ENCODE peak calls at places on chromosomes 6 and 20, in five cellular contexts. One of them, this sample, is unnamed.

GRCh38 chr6:73309534-73309783 is 44.6 kb downstream of the DPPA5 start:
- DNase-seq in left ventricle myocardium inferior: no peak
- DNase-seq in fibroblast of lung: no peak
- DNase-seq in endodermal cell: no peak
- DNase-seq in brain microvascular endothelial cell: no peak
- DNase-seq in this sample: no peak

GRCh38 chr20:10558635-10559187 is 115.1 kb downstream of the JAG1 start:
- DNase-seq in left ventricle myocardium inferior: no peak
- DNase-seq in fibroblast of lung: peak; percentile 98
- DNase-seq in endodermal cell: no peak
- DNase-seq in brain microvascular endothelial cell: peak; percentile 99
- DNase-seq in this sample: no peak

GRCh38 chr20:34299925-34300806 is 3.0 kb downstream of the AHCY start:
- DNase-seq in left ventricle myocardium inferior: no peak
- DNase-seq in fibroblast of lung: no peak
- DNase-seq in endodermal cell: no peak
- DNase-seq in brain microvascular endothelial cell: no peak
- DNase-seq in this sample: peak; percentile 8

GRCh38 chr20:638579-638978 is 14.4 kb downstream of the SRXN1 start:
- DNase-seq in left ventricle myocardium inferior: no peak
- DNase-seq in fibroblast of lung: no peak
- DNase-seq in endodermal cell: no peak
- DNase-seq in brain microvascular endothelial cell: no peak
- DNase-seq in this sample: no peak

GRCh38 chr6:168789699-168790098 is 348.7 kb downstream of the SMOC2 start:
- DNase-seq in left ventricle myocardium inferior: no peak
- DNase-seq in fibroblast of lung: no peak
- DNase-seq in endodermal cell: no peak
- DNase-seq in brain microvascular endothelial cell: no peak
- DNase-seq in this sample: no peak

GRCh38 chr6:76852776-76853175 is 610.5 kb downstream of the HTR1B start:
- DNase-seq in left ventricle myocardium inferior: no peak
- DNase-seq in fibroblast of lung: peak; percentile 19
- DNase-seq in endodermal cell: no peak
- DNase-seq in brain microvascular endothelial cell: peak; percentile 36
- DNase-seq in this sample: no peak

GRCh38 chr6:46410330-46410953 is 80.8 kb downstream of the RCAN2 start:
- DNase-seq in left ventricle myocardium inferior: no peak
- DNase-seq in fibroblast of lung: peak; percentile 38
- DNase-seq in endodermal cell: no peak
- DNase-seq in brain microvascular endothelial cell: peak; percentile 24
- DNase-seq in this sample: peak; percentile 26

GRCh38 chr20:36917943-36918342 is 33.6 kb downstream of the SAMHD1 start:
- DNase-seq in left ventricle myocardium inferior: no peak
- DNase-seq in fibroblast of lung: no peak
- DNase-seq in endodermal cell: no peak
- DNase-seq in brain microvascular endothelial cell: no peak
- DNase-seq in this sample: no peak

GRCh38 chr20:22576733-22577514 is 7.4 kb downstream of the FOXA2 start:
- DNase-seq in left ventricle myocardium inferior: no peak
- DNase-seq in fibroblast of lung: no peak
- DNase-seq in endodermal cell: peak; percentile 63
- DNase-seq in brain microvascular endothelial cell: no peak
- DNase-seq in this sample: no peak

GRCh38 chr6:35581633-35582032 is 68.9 kb upstream of the TULP1 start:
- DNase-seq in left ventricle myocardium inferior: no peak
- DNase-seq in fibroblast of lung: peak; percentile 63
- DNase-seq in endodermal cell: no peak
- DNase-seq in brain microvascular endothelial cell: no peak
- DNase-seq in this sample: no peak

GRCh38 chr6:36717231-36717825 is 19.7 kb downstream of the RAB44 start:
- DNase-seq in left ventricle myocardium inferior: no peak
- DNase-seq in fibroblast of lung: no peak
- DNase-seq in endodermal cell: peak; percentile 38
- DNase-seq in brain microvascular endothelial cell: no peak
- DNase-seq in this sample: no peak

GRCh38 chr20:8589956-8590355 is 457.9 kb downstream of the PLCB1 start:
- DNase-seq in left ventricle myocardium inferior: no peak
- DNase-seq in fibroblast of lung: peak; percentile 67
- DNase-seq in endodermal cell: no peak
- DNase-seq in brain microvascular endothelial cell: peak; percentile 12
- DNase-seq in this sample: no peak

GRCh38 chr6:46221221-46221793 is 50.5 kb upstream of the ENPP5 start:
- DNase-seq in left ventricle myocardium inferior: no peak
- DNase-seq in fibroblast of lung: peak; percentile 19
- DNase-seq in endodermal cell: no peak
- DNase-seq in brain microvascular endothelial cell: peak; percentile 11
- DNase-seq in this sample: peak; percentile 30

GRCh38 chr6:4100655-4101054 is 21.7 kb upstream of the FAM217A start:
- DNase-seq in left ventricle myocardium inferior: no peak
- DNase-seq in fibroblast of lung: no peak
- DNase-seq in endodermal cell: no peak
- DNase-seq in brain microvascular endothelial cell: no peak
- DNase-seq in this sample: no peak

GRCh38 chr6:34953084-34954025 is 64.3 kb downstream of the ANKS1A start:
- DNase-seq in left ventricle myocardium inferior: no peak
- DNase-seq in fibroblast of lung: peak; percentile 61
- DNase-seq in endodermal cell: no peak
- DNase-seq in brain microvascular endothelial cell: peak; percentile 76
- DNase-seq in this sample: no peak

GRCh38 chr20:11260611-11261010 is 586.8 kb upstream of the JAG1 start:
- DNase-seq in left ventricle myocardium inferior: no peak
- DNase-seq in fibroblast of lung: peak; percentile 92
- DNase-seq in endodermal cell: no peak
- DNase-seq in brain microvascular endothelial cell: peak; percentile 63
- DNase-seq in this sample: no peak

GRCh38 chr20:43590392-43591303 is at the start of gene IFT52:
- DNase-seq in left ventricle myocardium inferior: peak; percentile 95
- DNase-seq in fibroblast of lung: peak; percentile 91
- DNase-seq in endodermal cell: peak; percentile 96
- DNase-seq in brain microvascular endothelial cell: peak; percentile 92
- DNase-seq in this sample: peak; percentile 94

GRCh38 chr6:48136856-48137255 is 25.9 kb upstream of the PTCHD4 start:
- DNase-seq in left ventricle myocardium inferior: no peak
- DNase-seq in fibroblast of lung: peak; percentile 66
- DNase-seq in endodermal cell: no peak
- DNase-seq in brain microvascular endothelial cell: no peak
- DNase-seq in this sample: no peak

GRCh38 chr6:35663001-35663400 is 25.7 kb downstream of the FKBP5 start:
- DNase-seq in left ventricle myocardium inferior: no peak
- DNase-seq in fibroblast of lung: peak; percentile 28
- DNase-seq in endodermal cell: peak; percentile 52
- DNase-seq in brain microvascular endothelial cell: no peak
- DNase-seq in this sample: peak; percentile 22

GRCh38 chr20:52275243-52275817 is 83.8 kb upstream of the ZFP64 start:
- DNase-seq in left ventricle myocardium inferior: no peak
- DNase-seq in fibroblast of lung: no peak
- DNase-seq in endodermal cell: no peak
- DNase-seq in brain microvascular endothelial cell: no peak
- DNase-seq in this sample: no peak

GRCh38 chr6:113381957-113382356 is 475.2 kb upstream of the MARCKS start:
- DNase-seq in left ventricle myocardium inferior: peak; percentile 37
- DNase-seq in fibroblast of lung: peak; percentile 84
- DNase-seq in endodermal cell: no peak
- DNase-seq in brain microvascular endothelial cell: peak; percentile 47
- DNase-seq in this sample: no peak

GRCh38 chr20:31569163-31570020 is 35.7 kb upstream of the ID1 start:
- DNase-seq in left ventricle myocardium inferior: peak; percentile 57
- DNase-seq in fibroblast of lung: peak; percentile 55
- DNase-seq in endodermal cell: peak; percentile 90
- DNase-seq in brain microvascular endothelial cell: no peak
- DNase-seq in this sample: peak; percentile 90

GRCh38 chr6:42263165-42263852 is 45.6 kb upstream of the MRPS10 start:
- DNase-seq in left ventricle myocardium inferior: no peak
- DNase-seq in fibroblast of lung: no peak
- DNase-seq in endodermal cell: peak; percentile 86
- DNase-seq in brain microvascular endothelial cell: no peak
- DNase-seq in this sample: peak; percentile 71

GRCh38 chr6:31399589-31400466 is 3.6 kb upstream of the MICA start:
- DNase-seq in left ventricle myocardium inferior: peak; percentile 95
- DNase-seq in fibroblast of lung: peak; percentile 92
- DNase-seq in endodermal cell: peak; percentile 89
- DNase-seq in brain microvascular endothelial cell: peak; percentile 89
- DNase-seq in this sample: peak; percentile 85

GRCh38 chr6:161487694-161488093 is 213.8 kb upstream of the AGPAT4 start:
- DNase-seq in left ventricle myocardium inferior: no peak
- DNase-seq in fibroblast of lung: peak; percentile 30
- DNase-seq in endodermal cell: no peak
- DNase-seq in brain microvascular endothelial cell: no peak
- DNase-seq in this sample: no peak

GRCh38 chr6:165987483-165988305 is 180.0 kb downstream of the TBXT start:
- DNase-seq in left ventricle myocardium inferior: peak; percentile 87
- DNase-seq in fibroblast of lung: peak; percentile 86
- DNase-seq in endodermal cell: peak; percentile 86
- DNase-seq in brain microvascular endothelial cell: peak; percentile 92
- DNase-seq in this sample: peak; percentile 85

GRCh38 chr6:43703512-43704429 is 16.2 kb upstream of the MRPS18A start:
- DNase-seq in left ventricle myocardium inferior: no peak
- DNase-seq in fibroblast of lung: no peak
- DNase-seq in endodermal cell: no peak
- DNase-seq in brain microvascular endothelial cell: no peak
- DNase-seq in this sample: no peak

GRCh38 chr20:57712851-57713504 is 3.2 kb upstream of the PMEPA1 start:
- DNase-seq in left ventricle myocardium inferior: no peak
- DNase-seq in fibroblast of lung: no peak
- DNase-seq in endodermal cell: peak; percentile 89
- DNase-seq in brain microvascular endothelial cell: no peak
- DNase-seq in this sample: no peak

GRCh38 chr20:57709823-57710799 is at the start of gene PMEPA1:
- DNase-seq in left ventricle myocardium inferior: peak; percentile 94
- DNase-seq in fibroblast of lung: peak; percentile 96
- DNase-seq in endodermal cell: peak; percentile 98
- DNase-seq in brain microvascular endothelial cell: peak; percentile 94
- DNase-seq in this sample: peak; percentile 99

GRCh38 chr20:57710841-57711240 is 1.0 kb upstream of the PMEPA1 start:
- DNase-seq in left ventricle myocardium inferior: no peak
- DNase-seq in fibroblast of lung: no peak
- DNase-seq in endodermal cell: no peak
- DNase-seq in brain microvascular endothelial cell: no peak
- DNase-seq in this sample: peak; percentile 59

GRCh38 chr20:57711826-57712225 is 2.0 kb upstream of the PMEPA1 start:
- DNase-seq in left ventricle myocardium inferior: no peak
- DNase-seq in fibroblast of lung: no peak
- DNase-seq in endodermal cell: peak; percentile 91
- DNase-seq in brain microvascular endothelial cell: no peak
- DNase-seq in this sample: peak; percentile 49

DNA sequence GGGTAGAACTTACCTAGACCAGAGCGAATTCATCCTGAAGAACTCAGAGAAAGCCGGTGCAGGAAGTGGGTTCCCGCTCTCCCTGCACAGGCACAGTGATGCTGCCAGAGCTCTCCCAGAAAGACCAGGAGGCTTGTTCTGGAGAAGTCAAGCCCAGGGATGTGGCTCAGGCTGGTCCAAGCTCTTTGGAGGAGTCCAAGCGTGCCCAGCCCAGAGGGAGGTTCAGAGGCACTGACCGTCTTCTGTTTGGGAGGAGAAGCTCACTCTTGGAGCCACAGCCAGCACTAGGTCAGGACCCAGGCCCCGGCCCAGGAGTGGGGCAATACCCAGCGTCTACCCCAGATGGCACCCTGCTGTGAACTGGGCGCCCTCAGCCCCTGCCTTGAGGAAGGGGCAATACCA is 1.5 kb upstream of the PMEPA1 start:
- DNase-seq in left ventricle myocardium inferior: no peak
- DNase-seq in fibroblast of lung: no peak
- DNase-seq in endodermal cell: peak; percentile 74
- DNase-seq in brain microvascular endothelial cell: no peak
- DNase-seq in this sample: peak; percentile 56
- H3K27me3 ChIP-seq in left ventricle myocardium inferior: no peaks in the 10 kb centered on the region
- H3K27me3 ChIP-seq in fibroblast of lung: peaks cover 19% of the 10 kb centered on the region
- H3K27me3 ChIP-seq in endodermal cell: no peaks in the 10 kb centered on the region
- H3K27me3 ChIP-seq in brain microvascular endothelial cell: no peaks in the 10 kb centered on the region
- H3K27me3 ChIP-seq in this sample: no peaks in the 10 kb centered on the region

GRCh38 chr6:29554764-29555163 is 4.8 kb downstream of the UBD start:
- DNase-seq in left ventricle myocardium inferior: no peak
- DNase-seq in fibroblast of lung: no peak
- DNase-seq in endodermal cell: no peak
- DNase-seq in brain microvascular endothelial cell: no peak
- DNase-seq in this sample: no peak
- H3K27me3 ChIP-seq in left ventricle myocardium inferior: peaks cover 88% of the 10 kb centered on the region
- H3K27me3 ChIP-seq in fibroblast of lung: peaks cover 17% of the 10 kb centered on the region
- H3K27me3 ChIP-seq in endodermal cell: peaks cover 73% of the 10 kb centered on the region
- H3K27me3 ChIP-seq in brain microvascular endothelial cell: peaks cover 24% of the 10 kb centered on the region
- H3K27me3 ChIP-seq in this sample: peaks cover 42% of the 10 kb centered on the region

GRCh38 chr20:44714102-44714700 is 968 bp upstream of the CCN5 start:
- DNase-seq in left ventricle myocardium inferior: no peak
- DNase-seq in fibroblast of lung: no peak
- DNase-seq in endodermal cell: no peak
- DNase-seq in brain microvascular endothelial cell: no peak
- DNase-seq in this sample: no peak
- H3K27me3 ChIP-seq in left ventricle myocardium inferior: no peaks in the 10 kb centered on the region
- H3K27me3 ChIP-seq in fibroblast of lung: peaks cover 10% of the 10 kb centered on the region
- H3K27me3 ChIP-seq in endodermal cell: no peaks in the 10 kb centered on the region
- H3K27me3 ChIP-seq in brain microvascular endothelial cell: peaks cover 15% of the 10 kb centered on the region
- H3K27me3 ChIP-seq in this sample: no peaks in the 10 kb centered on the region

GRCh38 chr20:62586799-62587198 is 55.5 kb upstream of the SLCO4A1 start:
- DNase-seq in left ventricle myocardium inferior: no peak
- DNase-seq in fibroblast of lung: no peak
- DNase-seq in endodermal cell: no peak
- DNase-seq in brain microvascular endothelial cell: no peak
- DNase-seq in this sample: no peak
- H3K27me3 ChIP-seq in left ventricle myocardium inferior: peaks cover 90% of the 10 kb centered on the region
- H3K27me3 ChIP-seq in fibroblast of lung: peaks cover 10% of the 10 kb centered on the region
- H3K27me3 ChIP-seq in endodermal cell: no peaks in the 10 kb centered on the region
- H3K27me3 ChIP-seq in brain microvascular endothelial cell: peaks cover 12% of the 10 kb centered on the region
- H3K27me3 ChIP-seq in this sample: no peaks in the 10 kb centered on the region